ENCODE peak calls at places on chromosomes 7 and 10, in eight cellular contexts. U, Q, L, N, R, J, K and A are unnamed samples.
A peak's percentile ranks its signal among the peaks of the same experiment; 100 is the strongest.

GRCh38 chr7:41731486-41732278 is 28.8 kb upstream of the INHBA start:
- DNase-seq in U (no peak), Q (no peak), L (no peak), N (no peak), R (no peak), J (no peak), K (no peak), A (no peak)

GRCh38 chr10:1398626-1399410 is 338.5 kb downstream of the ADARB2 start:
- DNase-seq in U (no peak), Q (no peak), L (no peak), N (no peak), R (no peak), J (no peak), K (peak; percentile 4), A (no peak)

GRCh38 chr7:67937717-67938191 is 941.1 kb downstream of the TYW1 start:
- DNase-seq in U (no peak), Q (no peak), L (peak; percentile 13), N (no peak), R (no peak), J (no peak), K (peak; percentile 71), A (peak; percentile 49)

GRCh38 chr7:50531401-50531906 is 33.8 kb downstream of the DDC start:
- DNase-seq in U (no peak), Q (peak; percentile 88), L (peak; percentile 33), N (no peak), R (no peak), J (no peak), K (peak; percentile 29), A (no peak)

GRCh38 chr10:16586358-16587138 is 64.9 kb upstream of the C1QL3 start:
- DNase-seq in U (no peak), Q (no peak), L (no peak), N (no peak), R (peak; percentile 69), J (no peak), K (no peak), A (no peak)

GRCh38 chr10:21172774-21173432 is 275.8 kb upstream of the NEBL start:
- DNase-seq in U (peak; percentile 54), Q (peak; percentile 26), L (no peak), N (no peak), R (peak; percentile 7), J (peak; percentile 71), K (peak; percentile 26), A (peak; percentile 78)

GRCh38 chr10:132550366-132551092 is 12.9 kb downstream of the INPP5A start:
- DNase-seq in U (no peak), Q (no peak), L (no peak), N (peak; percentile 54), R (no peak), J (peak; percentile 50), K (peak; percentile 14), A (peak; percentile 71)

GRCh38 chr10:8331387-8331786 is 276.9 kb downstream of the GATA3 start:
- DNase-seq in U (no peak), Q (no peak), L (no peak), N (no peak), R (no peak), J (no peak), K (no peak), A (no peak)

GRCh38 chr10:47181057-47181849 is 118.7 kb upstream of the GDF10 start:
- DNase-seq in U (no peak), Q (no peak), L (no peak), N (no peak), R (no peak), J (no peak), K (no peak), A (peak; percentile 68)

GRCh38 chr7:138097064-138097741 is 20.9 kb downstream of the AKR1D1 start:
- DNase-seq in U (no peak), Q (peak; percentile 13), L (no peak), N (no peak), R (peak; percentile 20), J (no peak), K (peak; percentile 65), A (no peak)

GRCh38 chr7:157606140-157606539 is 269.3 kb downstream of the DNAJB6 start:
- DNase-seq in U (no peak), Q (no peak), L (no peak), N (no peak), R (no peak), J (peak; percentile 52), K (no peak), A (no peak)

GRCh38 chr7:2360791-2361190 is 6.2 kb downstream of the EIF3B start:
- DNase-seq in U (no peak), Q (no peak), L (no peak), N (no peak), R (no peak), J (no peak), K (no peak), A (no peak)

GRCh38 chr7:2775376-2775775 is 68.7 kb downstream of the GNA12 start:
- DNase-seq in U (no peak), Q (no peak), L (no peak), N (no peak), R (no peak), J (no peak), K (no peak), A (no peak)

GRCh38 chr10:84842593-84842992 is 514.2 kb downstream of the CCSER2 start:
- DNase-seq in U (no peak), Q (no peak), L (no peak), N (no peak), R (no peak), J (no peak), K (no peak), A (no peak)

GRCh38 chr10:15729890-15730289 is 10.2 kb upstream of the ITGA8 start:
- DNase-seq in U (no peak), Q (no peak), L (no peak), N (no peak), R (no peak), J (no peak), K (no peak), A (no peak)

GRCh38 chr10:6721480-6721879 is 141.4 kb upstream of the PRKCQ start:
- DNase-seq in U (no peak), Q (peak; percentile 50), L (no peak), N (peak; percentile 58), R (peak; percentile 9), J (no peak), K (no peak), A (no peak)

GRCh38 chr10:29622382-29622885 is 12.3 kb downstream of the SVIL start:
- DNase-seq in U (no peak), Q (no peak), L (no peak), N (no peak), R (no peak), J (no peak), K (no peak), A (no peak)

GRCh38 chr7:56538541-56539429 is 422.6 kb upstream of the NUPR2 start:
- DNase-seq in U (no peak), Q (no peak), L (no peak), N (no peak), R (no peak), J (no peak), K (no peak), A (no peak)

GRCh38 chr7:38220452-38220851 is 42.4 kb downstream of the STARD3NL start:
- DNase-seq in U (no peak), Q (no peak), L (no peak), N (no peak), R (no peak), J (no peak), K (no peak), A (no peak)

GRCh38 chr7:102833343-102833742 is 79.5 kb upstream of the LRRC17 start:
- DNase-seq in U (no peak), Q (no peak), L (no peak), N (no peak), R (no peak), J (no peak), K (no peak), A (no peak)

GRCh38 chr10:20624642-20625041 is 272.5 kb downstream of the NEBL start:
- DNase-seq in U (no peak), Q (no peak), L (no peak), N (peak; percentile 51), R (no peak), J (no peak), K (no peak), A (no peak)

DNA sequence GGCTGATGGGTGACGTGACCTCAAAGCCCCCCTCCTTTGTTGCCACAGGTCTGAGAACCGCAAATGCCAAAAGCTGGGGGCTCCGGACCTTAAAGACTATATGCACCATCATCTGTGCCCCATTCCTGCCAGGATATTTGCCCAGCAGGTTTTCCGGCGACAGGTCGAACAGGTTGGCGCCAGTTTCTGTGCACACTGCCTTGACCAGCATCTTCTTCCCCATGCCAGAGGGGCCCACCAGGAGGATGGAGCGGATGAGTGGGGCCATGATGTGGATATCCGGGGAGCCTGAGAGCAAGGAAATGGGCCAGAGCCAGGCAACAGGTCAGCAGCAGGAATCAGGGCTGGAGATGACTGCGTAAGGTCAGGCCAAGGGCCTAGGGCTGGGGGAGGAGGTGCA is 6.2 kb upstream of the ASB10 start:
- DNase-seq in U (no peak), Q (no peak), L (no peak), N (no peak), R (no peak), J (no peak), K (no peak), A (no peak)
- H3K27me3 ChIP-seq in U (peaks cover 4% of the 10 kb centered on the region), Q (peaks cover 100% of the 10 kb centered on the region), L (no peaks in the 10 kb centered on the region), N (no peaks in the 10 kb centered on the region), R (peaks cover 38% of the 10 kb centered on the region), J (no peaks in the 10 kb centered on the region), K (no peaks in the 10 kb centered on the region), A (no peaks in the 10 kb centered on the region)

DNA sequence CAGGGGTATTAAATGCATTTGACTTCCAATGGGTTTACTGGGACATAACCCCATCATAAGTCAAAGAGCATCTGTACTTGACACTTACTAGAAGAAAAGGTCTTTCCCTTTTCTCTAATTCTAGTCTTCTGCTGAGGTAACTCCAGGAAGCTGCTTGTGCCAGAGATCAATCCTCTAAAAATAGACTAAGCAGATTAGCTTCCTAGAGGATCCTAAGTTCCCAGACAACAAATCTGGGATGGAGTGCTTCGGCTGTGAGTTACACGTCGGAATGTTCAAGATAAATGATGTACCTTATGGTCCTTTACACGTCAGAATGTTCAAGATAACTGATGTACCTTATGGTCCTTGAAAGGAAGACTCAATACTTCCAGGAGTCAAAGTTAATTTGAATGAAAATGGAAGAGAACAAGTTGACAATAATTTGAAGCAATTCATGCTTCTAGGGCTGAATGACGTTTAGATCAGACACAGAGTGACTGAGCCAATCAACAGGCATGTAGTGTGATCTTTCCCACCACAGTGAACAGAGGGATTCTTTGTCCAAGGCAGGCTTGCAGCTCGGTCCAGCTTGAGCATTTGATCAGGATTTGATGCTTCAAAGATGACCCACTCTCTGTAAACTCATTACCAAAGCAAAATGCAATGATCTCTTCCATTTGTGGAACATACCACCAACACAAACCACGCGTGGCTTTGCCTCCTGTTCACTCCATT is 63.8 kb downstream of the SLC37A3 start:
- DNase-seq in U (no peak), Q (no peak), L (no peak), N (no peak), R (no peak), J (no peak), K (no peak), A (no peak)
- H3K4me3 ChIP-seq in U (no peak overlapping the region), Q (no peak overlapping the region), L (no peak overlapping the region), N (no peak overlapping the region), R (no peak overlapping the region), J (no peak overlapping the region), K (no peak overlapping the region), A (no peak overlapping the region)

GRCh38 chr7:47362984-47363383 is 218.9 kb downstream of the TNS3 start:
- DNase-seq in U (no peak), Q (no peak), L (no peak), N (no peak), R (no peak), J (no peak), K (no peak), A (no peak)
- H3K36me3 ChIP-seq in U (no peaks in the 10 kb centered on the region), Q (peaks cover 55% of the 10 kb centered on the region), L (peaks cover 66% of the 10 kb centered on the region), N (peaks cover under 1% of the 10 kb centered on the region), R (peaks cover 44% of the 10 kb centered on the region), J (peaks cover 14% of the 10 kb centered on the region), K (no peaks in the 10 kb centered on the region), A (no peaks in the 10 kb centered on the region)

GRCh38 chr7:123494193-123494796 is 40.1 kb downstream of the IQUB start:
- DNase-seq in U (no peak), Q (peak; percentile 10), L (no peak), N (no peak), R (peak; percentile 69), J (no peak), K (peak; percentile 55), A (no peak)

GRCh38 chr7:123492485-123492884 is 41.9 kb downstream of the IQUB start:
- DNase-seq in U (no peak), Q (no peak), L (no peak), N (no peak), R (no peak), J (no peak), K (no peak), A (no peak)
- H3K27me3 ChIP-seq in U (no peaks in the 10 kb centered on the region), Q (no peaks in the 10 kb centered on the region), L (no peaks in the 10 kb centered on the region), N (no peaks in the 10 kb centered on the region), R (no peaks in the 10 kb centered on the region), J (no peaks in the 10 kb centered on the region), K (no peaks in the 10 kb centered on the region), A (no peaks in the 10 kb centered on the region)